ENCODE peak calls at places on chromosomes 7 and 10, in ten cellular contexts. One of them, this sample, is unnamed.

GRCh38 chr7:127710635-127711034 is 58.6 kb downstream of the SND1 start:
- DNase-seq in T-helper 17 cell: no peak
- DNase-seq in NCI-H187: no peak
- DNase-seq in activated T-helper 1 cell treated with anti-CD3 and anti-CD28 coated beads, Interleukin-12 subunit alpha, Interleukin-12 subunit beta, Interleukin-2, Interleukin-4 antibody, amounts not matched to agents 30 ng/mL and 10 ng/mL and 1 ng/mL, durations not matched to agents 14 hours and 24 hours and 36 hours: no peak
- DNase-seq in heart right ventricle: no peak
- DNase-seq in WERI-Rb-1: no peak
- DNase-seq in fibroblast of the aortic adventitia: no peak
- DNase-seq in HFFc6: no peak
- DNase-seq in DMS153: no peak
- DNase-seq in foreskin keratinocyte: no peak
- DNase-seq in this sample: no peak

GRCh38 chr10:1626410-1626809 is 110.9 kb downstream of the ADARB2 start:
- DNase-seq in WERI-Rb-1: no peak
- DNase-seq in T-helper 17 cell: no peak
- DNase-seq in foreskin keratinocyte: no peak
- DNase-seq in HFFc6: no peak
- DNase-seq in DMS153: no peak
- DNase-seq in NCI-H187: no peak
- DNase-seq in activated T-helper 1 cell treated with anti-CD3 and anti-CD28 coated beads, Interleukin-12 subunit alpha, Interleukin-12 subunit beta, Interleukin-2, Interleukin-4 antibody, amounts not matched to agents 30 ng/mL and 10 ng/mL and 1 ng/mL, durations not matched to agents 14 hours and 24 hours and 36 hours: no peak
- DNase-seq in heart right ventricle: no peak
- DNase-seq in fibroblast of the aortic adventitia: no peak
- DNase-seq in this sample: no peak

GRCh38 chr7:135748770-135749169 is at the start of gene FAM180A:
- DNase-seq in heart right ventricle: peak; percentile 64
- DNase-seq in foreskin keratinocyte: peak; percentile 45
- DNase-seq in fibroblast of the aortic adventitia: peak; percentile 97
- DNase-seq in WERI-Rb-1: no peak
- DNase-seq in DMS153: no peak
- DNase-seq in activated T-helper 1 cell treated with anti-CD3 and anti-CD28 coated beads, Interleukin-12 subunit alpha, Interleukin-12 subunit beta, Interleukin-2, Interleukin-4 antibody, amounts not matched to agents 30 ng/mL and 10 ng/mL and 1 ng/mL, durations not matched to agents 14 hours and 24 hours and 36 hours: no peak
- DNase-seq in HFFc6: peak; percentile 68
- DNase-seq in T-helper 17 cell: no peak
- DNase-seq in NCI-H187: no peak
- DNase-seq in this sample: no peak

GRCh38 chr10:79148452-79149344 is 79.9 kb downstream of the ZMIZ1 start:
- DNase-seq in HFFc6: peak; percentile 73
- DNase-seq in NCI-H187: no peak
- DNase-seq in WERI-Rb-1: peak; percentile 85
- DNase-seq in activated T-helper 1 cell treated with anti-CD3 and anti-CD28 coated beads, Interleukin-12 subunit alpha, Interleukin-12 subunit beta, Interleukin-2, Interleukin-4 antibody, amounts not matched to agents 30 ng/mL and 10 ng/mL and 1 ng/mL, durations not matched to agents 14 hours and 24 hours and 36 hours: no peak
- DNase-seq in heart right ventricle: peak; percentile 86
- DNase-seq in fibroblast of the aortic adventitia: peak; percentile 69
- DNase-seq in T-helper 17 cell: no peak
- DNase-seq in foreskin keratinocyte: peak; percentile 56
- DNase-seq in DMS153: no peak
- DNase-seq in this sample: peak; percentile 59

GRCh38 chr10:6228010-6228511 is 25.3 kb downstream of the PFKFB3 start:
- DNase-seq in WERI-Rb-1: no peak
- DNase-seq in NCI-H187: no peak
- DNase-seq in DMS153: no peak
- DNase-seq in fibroblast of the aortic adventitia: peak; percentile 90
- DNase-seq in activated T-helper 1 cell treated with anti-CD3 and anti-CD28 coated beads, Interleukin-12 subunit alpha, Interleukin-12 subunit beta, Interleukin-2, Interleukin-4 antibody, amounts not matched to agents 30 ng/mL and 10 ng/mL and 1 ng/mL, durations not matched to agents 14 hours and 24 hours and 36 hours: no peak
- DNase-seq in heart right ventricle: no peak
- DNase-seq in T-helper 17 cell: no peak
- DNase-seq in HFFc6: no peak
- DNase-seq in foreskin keratinocyte: no peak
- DNase-seq in this sample: no peak

GRCh38 chr7:107660381-107661080 is at the start of gene SLC26A4:
- DNase-seq in NCI-H187: no peak
- DNase-seq in fibroblast of the aortic adventitia: no peak
- DNase-seq in activated T-helper 1 cell treated with anti-CD3 and anti-CD28 coated beads, Interleukin-12 subunit alpha, Interleukin-12 subunit beta, Interleukin-2, Interleukin-4 antibody, amounts not matched to agents 30 ng/mL and 10 ng/mL and 1 ng/mL, durations not matched to agents 14 hours and 24 hours and 36 hours: peak; percentile 31
- DNase-seq in HFFc6: no peak
- DNase-seq in heart right ventricle: peak; percentile 11
- DNase-seq in WERI-Rb-1: no peak
- DNase-seq in foreskin keratinocyte: no peak
- DNase-seq in T-helper 17 cell: peak; percentile 12
- DNase-seq in DMS153: no peak
- DNase-seq in this sample: no peak

GRCh38 chr10:50540069-50540825 is 83.5 kb downstream of the SGMS1 start:
- DNase-seq in HFFc6: no peak
- DNase-seq in fibroblast of the aortic adventitia: peak; percentile 41
- DNase-seq in heart right ventricle: no peak
- DNase-seq in WERI-Rb-1: no peak
- DNase-seq in DMS153: no peak
- DNase-seq in NCI-H187: no peak
- DNase-seq in foreskin keratinocyte: no peak
- DNase-seq in T-helper 17 cell: no peak
- DNase-seq in activated T-helper 1 cell treated with anti-CD3 and anti-CD28 coated beads, Interleukin-12 subunit alpha, Interleukin-12 subunit beta, Interleukin-2, Interleukin-4 antibody, amounts not matched to agents 30 ng/mL and 10 ng/mL and 1 ng/mL, durations not matched to agents 14 hours and 24 hours and 36 hours: no peak
- DNase-seq in this sample: no peak

GRCh38 chr7:157411580-157411979 is 74.8 kb downstream of the DNAJB6 start:
- DNase-seq in activated T-helper 1 cell treated with anti-CD3 and anti-CD28 coated beads, Interleukin-12 subunit alpha, Interleukin-12 subunit beta, Interleukin-2, Interleukin-4 antibody, amounts not matched to agents 30 ng/mL and 10 ng/mL and 1 ng/mL, durations not matched to agents 14 hours and 24 hours and 36 hours: no peak
- DNase-seq in WERI-Rb-1: no peak
- DNase-seq in DMS153: no peak
- DNase-seq in HFFc6: no peak
- DNase-seq in fibroblast of the aortic adventitia: no peak
- DNase-seq in heart right ventricle: no peak
- DNase-seq in T-helper 17 cell: peak; percentile 53
- DNase-seq in foreskin keratinocyte: no peak
- DNase-seq in NCI-H187: no peak
- DNase-seq in this sample: no peak

GRCh38 chr7:51706851-51707250 is 390.2 kb upstream of the COBL start:
- DNase-seq in fibroblast of the aortic adventitia: no peak
- DNase-seq in HFFc6: no peak
- DNase-seq in heart right ventricle: no peak
- DNase-seq in DMS153: no peak
- DNase-seq in T-helper 17 cell: no peak
- DNase-seq in foreskin keratinocyte: no peak
- DNase-seq in WERI-Rb-1: no peak
- DNase-seq in activated T-helper 1 cell treated with anti-CD3 and anti-CD28 coated beads, Interleukin-12 subunit alpha, Interleukin-12 subunit beta, Interleukin-2, Interleukin-4 antibody, amounts not matched to agents 30 ng/mL and 10 ng/mL and 1 ng/mL, durations not matched to agents 14 hours and 24 hours and 36 hours: no peak
- DNase-seq in NCI-H187: no peak
- DNase-seq in this sample: no peak

GRCh38 chr7:2353650-2354172 is 916 bp upstream of the EIF3B start:
- DNase-seq in heart right ventricle: peak; percentile 89
- DNase-seq in NCI-H187: peak; percentile 65
- DNase-seq in HFFc6: peak; percentile 76
- DNase-seq in foreskin keratinocyte: peak; percentile 86
- DNase-seq in fibroblast of the aortic adventitia: no peak
- DNase-seq in activated T-helper 1 cell treated with anti-CD3 and anti-CD28 coated beads, Interleukin-12 subunit alpha, Interleukin-12 subunit beta, Interleukin-2, Interleukin-4 antibody, amounts not matched to agents 30 ng/mL and 10 ng/mL and 1 ng/mL, durations not matched to agents 14 hours and 24 hours and 36 hours: peak; percentile 86
- DNase-seq in DMS153: peak; percentile 85
- DNase-seq in WERI-Rb-1: peak; percentile 87
- DNase-seq in T-helper 17 cell: peak; percentile 87
- DNase-seq in this sample: peak; percentile 77

GRCh38 chr7:18140943-18141342 is 113.3 kb upstream of the PRPS1L1 start:
- DNase-seq in T-helper 17 cell: no peak
- DNase-seq in HFFc6: no peak
- DNase-seq in WERI-Rb-1: no peak
- DNase-seq in fibroblast of the aortic adventitia: no peak
- DNase-seq in DMS153: no peak
- DNase-seq in NCI-H187: no peak
- DNase-seq in heart right ventricle: no peak
- DNase-seq in foreskin keratinocyte: no peak
- DNase-seq in activated T-helper 1 cell treated with anti-CD3 and anti-CD28 coated beads, Interleukin-12 subunit alpha, Interleukin-12 subunit beta, Interleukin-2, Interleukin-4 antibody, amounts not matched to agents 30 ng/mL and 10 ng/mL and 1 ng/mL, durations not matched to agents 14 hours and 24 hours and 36 hours: no peak
- DNase-seq in this sample: no peak

GRCh38 chr7:92835851-92836488 is 403 bp downstream of the CDK6 start:
- DNase-seq in T-helper 17 cell: no peak
- DNase-seq in heart right ventricle: no peak
- DNase-seq in fibroblast of the aortic adventitia: peak; percentile 31
- DNase-seq in DMS153: no peak
- DNase-seq in HFFc6: peak; percentile 25
- DNase-seq in foreskin keratinocyte: peak; percentile 42
- DNase-seq in activated T-helper 1 cell treated with anti-CD3 and anti-CD28 coated beads, Interleukin-12 subunit alpha, Interleukin-12 subunit beta, Interleukin-2, Interleukin-4 antibody, amounts not matched to agents 30 ng/mL and 10 ng/mL and 1 ng/mL, durations not matched to agents 14 hours and 24 hours and 36 hours: peak; percentile 49
- DNase-seq in NCI-H187: no peak
- DNase-seq in WERI-Rb-1: no peak
- DNase-seq in this sample: peak; percentile 55

GRCh38 chr7:121961491-121961890 is 88.5 kb downstream of the PTPRZ1 start:
- DNase-seq in fibroblast of the aortic adventitia: peak; percentile 27
- DNase-seq in HFFc6: no peak
- DNase-seq in activated T-helper 1 cell treated with anti-CD3 and anti-CD28 coated beads, Interleukin-12 subunit alpha, Interleukin-12 subunit beta, Interleukin-2, Interleukin-4 antibody, amounts not matched to agents 30 ng/mL and 10 ng/mL and 1 ng/mL, durations not matched to agents 14 hours and 24 hours and 36 hours: no peak
- DNase-seq in NCI-H187: no peak
- DNase-seq in DMS153: no peak
- DNase-seq in foreskin keratinocyte: no peak
- DNase-seq in T-helper 17 cell: no peak
- DNase-seq in heart right ventricle: no peak
- DNase-seq in WERI-Rb-1: no peak
- DNase-seq in this sample: no peak

GRCh38 chr10:117005454-117006055 is 568 bp upstream of the SHTN1 start:
- DNase-seq in heart right ventricle: no peak
- DNase-seq in DMS153: peak; percentile 48
- DNase-seq in HFFc6: no peak
- DNase-seq in WERI-Rb-1: peak; percentile 64
- DNase-seq in NCI-H187: no peak
- DNase-seq in fibroblast of the aortic adventitia: no peak
- DNase-seq in foreskin keratinocyte: no peak
- DNase-seq in activated T-helper 1 cell treated with anti-CD3 and anti-CD28 coated beads, Interleukin-12 subunit alpha, Interleukin-12 subunit beta, Interleukin-2, Interleukin-4 antibody, amounts not matched to agents 30 ng/mL and 10 ng/mL and 1 ng/mL, durations not matched to agents 14 hours and 24 hours and 36 hours: no peak
- DNase-seq in T-helper 17 cell: no peak
- DNase-seq in this sample: no peak

GRCh38 chr10:116654816-116655215 is 34.1 kb downstream of the PNLIPRP2 start:
- DNase-seq in HFFc6: no peak
- DNase-seq in fibroblast of the aortic adventitia: no peak
- DNase-seq in WERI-Rb-1: peak; percentile 39
- DNase-seq in foreskin keratinocyte: no peak
- DNase-seq in heart right ventricle: no peak
- DNase-seq in T-helper 17 cell: no peak
- DNase-seq in activated T-helper 1 cell treated with anti-CD3 and anti-CD28 coated beads, Interleukin-12 subunit alpha, Interleukin-12 subunit beta, Interleukin-2, Interleukin-4 antibody, amounts not matched to agents 30 ng/mL and 10 ng/mL and 1 ng/mL, durations not matched to agents 14 hours and 24 hours and 36 hours: no peak
- DNase-seq in DMS153: no peak
- DNase-seq in NCI-H187: no peak
- DNase-seq in this sample: no peak

GRCh38 chr7:112116894-112117293 is 89.3 kb downstream of the DOCK4 start:
- DNase-seq in NCI-H187: no peak
- DNase-seq in DMS153: peak; percentile 81
- DNase-seq in activated T-helper 1 cell treated with anti-CD3 and anti-CD28 coated beads, Interleukin-12 subunit alpha, Interleukin-12 subunit beta, Interleukin-2, Interleukin-4 antibody, amounts not matched to agents 30 ng/mL and 10 ng/mL and 1 ng/mL, durations not matched to agents 14 hours and 24 hours and 36 hours: no peak
- DNase-seq in foreskin keratinocyte: no peak
- DNase-seq in T-helper 17 cell: no peak
- DNase-seq in fibroblast of the aortic adventitia: no peak
- DNase-seq in HFFc6: no peak
- DNase-seq in heart right ventricle: no peak
- DNase-seq in WERI-Rb-1: no peak
- DNase-seq in this sample: no peak